ENCODE peak calls at places on chromosomes 2 and 18, in six cellular contexts. Q is astrocyte of the cerebellum, G is astrocyte of the spinal cord, U is PC-3, D is AG09309, C is HFFc6. Z is an unnamed sample.

GRCh38 chr2:127525692-127526141 is 572 bp downstream of the IWS1 start:
- DNase-seq in Q (peak), G (peak), U (peak), D (no peak), C (peak), Z (peak)

GRCh38 chr2:64675860-64676259 is 22.1 kb upstream of the SERTAD2 start:
- DNase-seq in Q (no peak), G (no peak), U (peak), D (no peak), C (peak), Z (no peak)

GRCh38 chr2:39494784-39495251 is 57.7 kb upstream of the MAP4K3 start:
- DNase-seq in Q (peak), G (peak), U (peak), D (peak), C (peak), Z (peak)

GRCh38 chr2:120499784-120500495 is 154.0 kb downstream of the INHBB start:
- DNase-seq in Q (no peak), G (no peak), U (peak), D (no peak), C (no peak), Z (no peak)

GRCh38 chr2:190315273-190315672 is 4.4 kb downstream of the HIBCH start:
- DNase-seq in Q (no peak), G (no peak), U (no peak), D (no peak), C (no peak), Z (no peak)

GRCh38 chr2:240322991-240323390 is 112.5 kb upstream of the GPC1 start:
- DNase-seq in Q (no peak), G (no peak), U (no peak), D (no peak), C (no peak), Z (no peak)

GRCh38 chr2:71948781-71949536 is 198.7 kb downstream of the CYP26B1 start:
- DNase-seq in Q (no peak), G (no peak), U (no peak), D (peak), C (peak), Z (no peak)

GRCh38 chr2:238582159-238582558 is 155.4 kb downstream of the ASB1 start:
- DNase-seq in Q (peak), G (peak), U (no peak), D (peak), C (peak), Z (no peak)

GRCh38 chr2:119449526-119449925 is 17.9 kb downstream of the TMEM37 start:
- DNase-seq in Q (no peak), G (no peak), U (no peak), D (no peak), C (no peak), Z (no peak)

GRCh38 chr2:105517814-105518705 is 119.2 kb upstream of the FHL2 start:
- DNase-seq in Q (peak), G (peak), U (no peak), D (no peak), C (no peak), Z (no peak)

GRCh38 chr2:95042472-95043271 is 17.2 kb downstream of the MAL start:
- DNase-seq in Q (no peak), G (no peak), U (peak), D (no peak), C (no peak), Z (no peak)

GRCh38 chr2:186068154-186068826 is 329.7 kb downstream of the FSIP2 start:
- DNase-seq in Q (peak), G (no peak), U (no peak), D (no peak), C (no peak), Z (no peak)

GRCh38 chr18:24300703-24301102 is 96.9 kb downstream of the OSBPL1A start:
- DNase-seq in Q (no peak), G (no peak), U (no peak), D (no peak), C (no peak), Z (no peak)

GRCh38 chr2:13052547-13052946 is 335.8 kb downstream of the TRIB2 start:
- DNase-seq in Q (no peak), G (no peak), U (no peak), D (no peak), C (no peak), Z (no peak)

GRCh38 chr2:223523541-223523940 is 78.6 kb downstream of the SCG2 start:
- DNase-seq in Q (no peak), G (peak), U (peak), D (no peak), C (peak), Z (no peak)

GRCh38 chr18:79954791-79955190 is 3.3 kb upstream of the SLC66A2 start:
- DNase-seq in Q (no peak), G (no peak), U (no peak), D (no peak), C (no peak), Z (no peak)

GRCh38 chr18:77067315-77068061 is 65.1 kb downstream of the MBP start:
- DNase-seq in Q (peak), G (peak), U (peak), D (peak), C (peak), Z (no peak)

GRCh38 chr2:62362561-62362960 is 143.4 kb downstream of the TMEM17 start:
- DNase-seq in Q (no peak), G (no peak), U (peak), D (no peak), C (no peak), Z (no peak)

GRCh38 chr2:199933466-199933865 is 21.8 kb downstream of the TYW5 start:
- DNase-seq in Q (no peak), G (no peak), U (no peak), D (no peak), C (peak), Z (no peak)

GRCh38 chr18:10045296-10045891 is 131.6 kb downstream of the VAPA start:
- DNase-seq in Q (no peak), G (no peak), U (no peak), D (no peak), C (no peak), Z (no peak)

GRCh38 chr2:160407393-160408204 is 86.0 kb downstream of the RBMS1 start:
- DNase-seq in Q (no peak), G (peak), U (peak), D (no peak), C (peak), Z (peak)

GRCh38 chr2:102592601-102593000 is 26.8 kb upstream of the SLC9A2 start:
- DNase-seq in Q (no peak), G (no peak), U (peak), D (no peak), C (no peak), Z (no peak)
- TF ChIP-seq CTCF in Q (peak), G (peak), U (peak), D (peak), C (peak), Z (peak)

GRCh38 chr2:174439323-174439722 is 43.8 kb downstream of the SCRN3 start:
- DNase-seq in Q (no peak), G (no peak), U (no peak), D (no peak), C (no peak), Z (no peak)

GRCh38 chr2:174444761-174445160 is 42.1 kb downstream of the GPR155 start:
- DNase-seq in Q (no peak), G (no peak), U (no peak), D (no peak), C (no peak), Z (no peak)

GRCh38 chr2:174439950-174440349 is 44.4 kb downstream of the SCRN3 start:
- DNase-seq in Q (no peak), G (no peak), U (no peak), D (no peak), C (no peak), Z (no peak)

GRCh38 chr2:174445248-174445647 is 41.6 kb downstream of the GPR155 start:
- DNase-seq in Q (no peak), G (peak), U (no peak), D (no peak), C (no peak), Z (no peak)

DNA sequence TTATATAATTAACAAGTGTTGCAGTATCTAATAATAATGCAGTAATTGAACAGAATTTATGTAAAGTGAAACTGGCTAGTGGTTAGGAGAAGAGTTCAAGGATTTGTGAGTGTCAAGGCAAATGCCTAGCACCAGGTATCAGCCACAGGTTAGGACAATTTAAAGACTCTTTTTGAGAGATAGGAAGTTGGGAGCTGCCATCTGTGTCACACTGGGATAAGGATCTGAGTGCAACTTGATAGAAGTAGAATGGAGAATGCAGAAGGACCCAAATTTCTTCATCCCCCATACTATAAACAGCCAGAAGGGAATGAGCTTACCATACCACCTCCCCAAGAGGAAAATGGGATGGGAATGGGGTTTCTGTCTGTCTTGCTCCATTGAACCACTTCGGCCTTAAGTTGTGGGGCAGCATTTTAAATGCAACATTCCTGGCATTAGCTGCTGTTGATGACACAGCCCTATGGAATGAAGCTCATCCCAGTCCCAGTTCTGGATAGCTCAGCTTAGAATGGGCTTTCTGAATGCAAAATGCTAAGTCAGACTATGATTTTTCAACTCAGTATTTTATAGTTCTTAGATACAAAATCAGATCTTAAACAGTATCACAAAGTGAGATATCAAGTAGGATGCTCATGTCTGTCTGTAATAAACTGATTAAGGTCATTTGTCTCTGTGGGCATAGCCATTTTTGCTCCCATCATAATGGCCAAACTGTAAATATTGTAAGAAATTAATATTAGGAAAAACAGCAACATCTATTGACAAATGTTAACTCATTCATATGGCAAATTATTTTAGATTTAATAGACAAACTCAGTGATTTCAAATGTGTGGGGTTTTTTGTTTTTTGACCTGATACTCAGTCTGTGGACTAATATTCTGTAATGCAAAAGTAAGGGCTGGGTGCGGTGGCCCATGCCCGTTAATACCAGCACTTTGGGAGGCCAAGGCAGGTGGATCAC is 44.0 kb downstream of the GPR155 start:
- DNase-seq in Q (peak), G (peak), U (peak), D (peak), C (peak), Z (no peak)
- TF ChIP-seq CTCF in Q (no peak), G (no peak), U (no peak), D (no peak), C (no peak), Z (no peak)

DNA sequence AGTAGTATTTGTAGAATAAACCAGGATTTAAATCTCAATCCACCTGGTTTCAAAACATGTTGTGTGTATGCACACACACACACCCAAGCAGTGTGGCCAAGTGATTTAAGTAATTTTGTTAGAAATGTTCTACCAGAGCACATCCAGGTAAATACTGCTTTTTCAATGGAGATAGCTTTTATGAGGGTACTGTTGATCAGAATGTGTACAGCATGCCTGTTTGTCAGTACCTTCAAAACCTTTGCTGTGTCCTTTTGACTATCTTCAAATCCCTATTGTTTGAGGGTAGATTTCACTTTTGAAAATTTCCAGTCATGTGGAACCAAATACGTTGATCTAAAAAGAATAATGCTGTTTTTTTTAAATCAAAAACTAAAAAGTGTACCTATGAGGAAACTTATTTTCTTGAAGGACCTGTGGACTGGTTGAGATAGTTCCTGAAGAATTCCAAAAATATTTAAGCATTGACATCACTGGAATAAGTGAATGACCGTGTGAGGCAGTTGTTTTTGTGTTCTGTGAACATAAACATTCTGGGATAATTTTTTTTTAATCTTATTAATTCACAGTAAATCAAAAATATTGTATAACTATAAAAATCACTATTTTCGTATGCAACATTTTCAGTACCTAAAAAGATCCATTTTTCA is 70.9 kb downstream of the PTRHD1 start:
- DNase-seq in Q (no peak), G (no peak), U (no peak), D (no peak), C (no peak), Z (no peak)
- TF ChIP-seq CTCF in Q (no peak), G (no peak), U (no peak), D (no peak), C (no peak), Z (no peak)

GRCh38 chr2:233323851-233324250 is 16.2 kb downstream of the SAG start:
- DNase-seq in Q (no peak), G (no peak), U (no peak), D (no peak), C (no peak), Z (no peak)
- TF ChIP-seq CTCF in Q (no peak), G (no peak), U (no peak), D (no peak), C (no peak), Z (no peak)

GRCh38 chr2:146214394-146214929 is 1630.4 kb upstream of the ACVR2A start:
- DNase-seq in Q (no peak), G (no peak), U (peak), D (no peak), C (no peak), Z (no peak)
- TF ChIP-seq CTCF in Q (no peak), G (no peak), U (no peak), D (no peak), C (no peak), Z (no peak)

GRCh38 chr18:55523001-55523400 is 65.0 kb downstream of the TCF4 start:
- DNase-seq in Q (no peak), G (no peak), U (no peak), D (no peak), C (no peak), Z (no peak)

GRCh38 chr18:55517055-55517454 is 70.9 kb downstream of the TCF4 start:
- DNase-seq in Q (no peak), G (no peak), U (no peak), D (no peak), C (no peak), Z (no peak)

GRCh38 chr18:55524353-55525123 is 63.5 kb downstream of the TCF4 start:
- DNase-seq in Q (no peak), G (no peak), U (no peak), D (no peak), C (no peak), Z (no peak)

GRCh38 chr18:55515946-55516710 is 71.9 kb downstream of the TCF4 start:
- DNase-seq in Q (no peak), G (peak), U (peak), D (peak), C (peak), Z (no peak)

DNA sequence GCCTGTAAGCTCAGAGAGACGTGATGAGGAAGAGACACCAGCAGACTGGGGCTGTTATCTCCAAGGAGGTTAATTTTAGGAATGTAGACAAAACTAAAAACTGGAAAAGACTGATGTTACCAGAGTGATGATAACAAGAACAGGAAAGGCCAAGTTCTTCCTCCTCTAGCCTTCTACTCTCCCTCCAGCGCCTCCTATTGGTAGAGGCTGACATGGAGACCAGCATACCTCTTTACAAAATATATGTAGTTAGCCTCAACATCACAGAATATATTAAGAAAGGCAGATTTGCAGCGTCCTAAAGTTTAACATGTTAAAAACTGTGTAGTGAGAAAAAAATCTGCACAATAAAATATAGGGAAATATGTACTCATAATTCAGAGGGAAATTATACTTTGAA is 66.0 kb downstream of the TCF4 start:
- DNase-seq in Q (no peak), G (no peak), U (peak), D (no peak), C (peak), Z (peak)
- TF ChIP-seq CTCF in Q (peak), G (peak), U (peak), D (peak), C (peak), Z (peak)

GRCh38 chr2:135531231-135532197 is at the start of gene R3HDM1:
- DNase-seq in Q (peak), G (peak), U (peak), D (peak), C (peak), Z (peak)
- TF ChIP-seq CTCF in Q (no peak), G (peak), U (peak), D (no peak), C (peak), Z (no peak)

GRCh38 chr2:28357055-28357454 is 35.6 kb upstream of the FOSL2 start:
- DNase-seq in Q (no peak), G (no peak), U (no peak), D (no peak), C (no peak), Z (no peak)

GRCh38 chr2:28357948-28358667 is 34.5 kb upstream of the FOSL2 start:
- DNase-seq in Q (no peak), G (no peak), U (no peak), D (no peak), C (no peak), Z (no peak)

GRCh38 chr2:28355521-28356094 is 37.0 kb upstream of the FOSL2 start:
- DNase-seq in Q (no peak), G (no peak), U (no peak), D (no peak), C (no peak), Z (peak)

GRCh38 chr2:28354920-28355520 is 37.6 kb upstream of the FOSL2 start:
- DNase-seq in Q (no peak), G (no peak), U (no peak), D (no peak), C (no peak), Z (no peak)

DNA sequence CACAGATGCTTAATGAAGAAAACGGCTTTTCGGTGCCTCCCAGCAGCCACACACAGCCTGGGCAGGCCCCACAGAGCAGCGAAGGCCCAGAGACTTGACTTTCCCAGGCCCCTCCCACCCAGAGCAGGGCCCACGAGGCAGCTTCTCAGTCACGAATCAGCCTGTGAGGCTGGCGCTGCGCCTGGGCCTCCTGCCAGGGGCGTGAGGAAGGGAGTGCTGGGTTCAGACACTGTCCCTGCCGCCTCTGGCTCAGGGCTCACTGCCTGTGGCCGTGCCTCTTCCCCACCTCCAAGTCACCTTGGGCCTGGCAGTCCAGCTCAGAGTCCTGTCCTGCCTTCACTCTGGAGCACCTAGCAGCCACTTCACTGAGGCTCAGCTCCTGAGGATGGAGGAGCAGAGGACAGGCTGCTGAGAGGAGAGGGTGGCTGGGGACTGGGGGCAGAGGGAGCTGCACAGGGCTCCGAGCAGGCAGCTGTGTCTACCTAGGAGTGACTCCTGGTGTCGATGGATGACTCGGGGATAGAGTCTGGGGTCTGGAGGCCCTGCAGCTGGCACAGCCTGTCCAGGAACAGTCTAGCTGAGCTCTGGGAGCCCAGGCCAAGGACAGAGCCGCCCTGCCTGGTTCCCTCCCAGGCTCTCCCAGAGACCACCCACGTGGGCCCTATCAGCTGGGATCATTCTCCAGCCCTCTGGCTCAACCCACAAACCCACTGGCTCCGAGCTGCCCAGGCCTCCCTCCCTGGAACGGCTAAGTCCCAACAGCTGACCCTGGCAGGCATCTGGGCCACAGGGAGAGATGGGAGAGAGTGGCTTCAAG is 36.4 kb upstream of the FOSL2 start:
- DNase-seq in Q (peak), G (peak), U (peak), D (peak), C (peak), Z (peak)
- TF ChIP-seq CTCF in Q (no peak), G (no peak), U (no peak), D (no peak), C (no peak), Z (no peak)

Z was measured in nephron progenitor cell.